ENCODE peak calls at places on chromosomes 7 and 10, in ten cellular contexts. One of them, this sample, is unnamed.
A peak's percentile ranks its signal among the peaks of the same experiment; 100 is the strongest.

GRCh38 chr10:69124558-69125121 is 662 bp downstream of the VPS26A start:
- DNase-seq in stromal cell of bone marrow: peak; percentile 28
- DNase-seq in mucosa of gallbladder: peak; percentile 46
- DNase-seq in suprapubic skin: no peak
- DNase-seq in activated naive CD8-positive, alpha-beta T cell treated with anti-CD3 and anti-CD28 coated beads, Interleukin-2, amount 50 U/mL, for 24 hours: peak; percentile 45
- DNase-seq in SK-MEL-5: peak; percentile 44
- DNase-seq in fibroblast of the conjunctiva: peak; percentile 23
- DNase-seq in hypothalamus: peak; percentile 8
- DNase-seq in lower lobe of right lung: peak; percentile 62
- DNase-seq in activated T-cell treated with anti-CD3 and anti-CD28 coated beads for 1 hour: peak; percentile 22
- DNase-seq in this sample: peak; percentile 73

GRCh38 chr7:139995034-139995915 is 67.5 kb downstream of the PARP12 start:
- DNase-seq in stromal cell of bone marrow: peak; percentile 40
- DNase-seq in mucosa of gallbladder: peak; percentile 71
- DNase-seq in suprapubic skin: no peak
- DNase-seq in activated naive CD8-positive, alpha-beta T cell treated with anti-CD3 and anti-CD28 coated beads, Interleukin-2, amount 50 U/mL, for 24 hours: no peak
- DNase-seq in SK-MEL-5: no peak
- DNase-seq in fibroblast of the conjunctiva: peak; percentile 59
- DNase-seq in hypothalamus: peak; percentile 48
- DNase-seq in lower lobe of right lung: no peak
- DNase-seq in activated T-cell treated with anti-CD3 and anti-CD28 coated beads for 1 hour: no peak
- DNase-seq in this sample: no peak

GRCh38 chr7:157004050-157004838 is 6.2 kb downstream of the MNX1 start:
- DNase-seq in stromal cell of bone marrow: peak; percentile 7
- DNase-seq in mucosa of gallbladder: no peak
- DNase-seq in suprapubic skin: peak; percentile 74
- DNase-seq in activated naive CD8-positive, alpha-beta T cell treated with anti-CD3 and anti-CD28 coated beads, Interleukin-2, amount 50 U/mL, for 24 hours: no peak
- DNase-seq in SK-MEL-5: no peak
- DNase-seq in fibroblast of the conjunctiva: no peak
- DNase-seq in hypothalamus: no peak
- DNase-seq in lower lobe of right lung: no peak
- DNase-seq in activated T-cell treated with anti-CD3 and anti-CD28 coated beads for 1 hour: no peak
- DNase-seq in this sample: no peak

GRCh38 chr10:30007406-30007805 is 52.0 kb downstream of the JCAD start:
- DNase-seq in stromal cell of bone marrow: no peak
- DNase-seq in mucosa of gallbladder: no peak
- DNase-seq in suprapubic skin: no peak
- DNase-seq in activated naive CD8-positive, alpha-beta T cell treated with anti-CD3 and anti-CD28 coated beads, Interleukin-2, amount 50 U/mL, for 24 hours: no peak
- DNase-seq in SK-MEL-5: no peak
- DNase-seq in fibroblast of the conjunctiva: no peak
- DNase-seq in hypothalamus: no peak
- DNase-seq in lower lobe of right lung: no peak
- DNase-seq in activated T-cell treated with anti-CD3 and anti-CD28 coated beads for 1 hour: no peak
- DNase-seq in this sample: no peak

GRCh38 chr10:101694674-101695403 is at the start of gene FBXW4:
- DNase-seq in stromal cell of bone marrow: no peak
- DNase-seq in mucosa of gallbladder: peak; percentile 32
- DNase-seq in suprapubic skin: peak; percentile 84
- DNase-seq in activated naive CD8-positive, alpha-beta T cell treated with anti-CD3 and anti-CD28 coated beads, Interleukin-2, amount 50 U/mL, for 24 hours: peak; percentile 74
- DNase-seq in SK-MEL-5: peak; percentile 12
- DNase-seq in fibroblast of the conjunctiva: no peak
- DNase-seq in hypothalamus: no peak
- DNase-seq in lower lobe of right lung: peak; percentile 77
- DNase-seq in activated T-cell treated with anti-CD3 and anti-CD28 coated beads for 1 hour: peak; percentile 60
- DNase-seq in this sample: peak; percentile 33

GRCh38 chr7:30146127-30146612 is 11.4 kb downstream of the MTURN start:
- DNase-seq in stromal cell of bone marrow: no peak
- DNase-seq in mucosa of gallbladder: no peak
- DNase-seq in suprapubic skin: no peak
- DNase-seq in activated naive CD8-positive, alpha-beta T cell treated with anti-CD3 and anti-CD28 coated beads, Interleukin-2, amount 50 U/mL, for 24 hours: no peak
- DNase-seq in SK-MEL-5: peak; percentile 66
- DNase-seq in fibroblast of the conjunctiva: no peak
- DNase-seq in hypothalamus: no peak
- DNase-seq in lower lobe of right lung: no peak
- DNase-seq in activated T-cell treated with anti-CD3 and anti-CD28 coated beads for 1 hour: no peak
- DNase-seq in this sample: no peak

GRCh38 chr10:31157125-31157983 is 125.7 kb upstream of the ZNF438 start:
- DNase-seq in stromal cell of bone marrow: peak; percentile 28
- DNase-seq in mucosa of gallbladder: peak; percentile 25
- DNase-seq in suprapubic skin: no peak
- DNase-seq in activated naive CD8-positive, alpha-beta T cell treated with anti-CD3 and anti-CD28 coated beads, Interleukin-2, amount 50 U/mL, for 24 hours: no peak
- DNase-seq in SK-MEL-5: no peak
- DNase-seq in fibroblast of the conjunctiva: peak; percentile 57
- DNase-seq in hypothalamus: peak; percentile 22
- DNase-seq in lower lobe of right lung: no peak
- DNase-seq in activated T-cell treated with anti-CD3 and anti-CD28 coated beads for 1 hour: no peak
- DNase-seq in this sample: no peak

GRCh38 chr7:137209151-137209822 is 134.2 kb downstream of the PTN start:
- DNase-seq in stromal cell of bone marrow: peak; percentile 36
- DNase-seq in mucosa of gallbladder: no peak
- DNase-seq in suprapubic skin: no peak
- DNase-seq in activated naive CD8-positive, alpha-beta T cell treated with anti-CD3 and anti-CD28 coated beads, Interleukin-2, amount 50 U/mL, for 24 hours: no peak
- DNase-seq in SK-MEL-5: peak; percentile 21
- DNase-seq in fibroblast of the conjunctiva: no peak
- DNase-seq in hypothalamus: no peak
- DNase-seq in lower lobe of right lung: no peak
- DNase-seq in activated T-cell treated with anti-CD3 and anti-CD28 coated beads for 1 hour: no peak
- DNase-seq in this sample: no peak

GRCh38 chr7:28407643-28408042 is 4.7 kb upstream of the CREB5 start:
- DNase-seq in stromal cell of bone marrow: peak; percentile 79
- DNase-seq in mucosa of gallbladder: no peak
- DNase-seq in suprapubic skin: no peak
- DNase-seq in activated naive CD8-positive, alpha-beta T cell treated with anti-CD3 and anti-CD28 coated beads, Interleukin-2, amount 50 U/mL, for 24 hours: no peak
- DNase-seq in SK-MEL-5: no peak
- DNase-seq in fibroblast of the conjunctiva: no peak
- DNase-seq in hypothalamus: no peak
- DNase-seq in lower lobe of right lung: no peak
- DNase-seq in activated T-cell treated with anti-CD3 and anti-CD28 coated beads for 1 hour: no peak
- DNase-seq in this sample: peak; percentile 83

GRCh38 chr7:69568266-69568665 is 30.0 kb upstream of the AUTS2 start:
- DNase-seq in stromal cell of bone marrow: no peak
- DNase-seq in mucosa of gallbladder: no peak
- DNase-seq in suprapubic skin: no peak
- DNase-seq in activated naive CD8-positive, alpha-beta T cell treated with anti-CD3 and anti-CD28 coated beads, Interleukin-2, amount 50 U/mL, for 24 hours: no peak
- DNase-seq in SK-MEL-5: no peak
- DNase-seq in fibroblast of the conjunctiva: no peak
- DNase-seq in hypothalamus: no peak
- DNase-seq in lower lobe of right lung: no peak
- DNase-seq in activated T-cell treated with anti-CD3 and anti-CD28 coated beads for 1 hour: no peak
- DNase-seq in this sample: no peak

GRCh38 chr10:3745582-3745981 is 39.4 kb downstream of the KLF6 start:
- DNase-seq in stromal cell of bone marrow: no peak
- DNase-seq in mucosa of gallbladder: no peak
- DNase-seq in suprapubic skin: no peak
- DNase-seq in activated naive CD8-positive, alpha-beta T cell treated with anti-CD3 and anti-CD28 coated beads, Interleukin-2, amount 50 U/mL, for 24 hours: no peak
- DNase-seq in SK-MEL-5: no peak
- DNase-seq in fibroblast of the conjunctiva: no peak
- DNase-seq in hypothalamus: no peak
- DNase-seq in lower lobe of right lung: no peak
- DNase-seq in activated T-cell treated with anti-CD3 and anti-CD28 coated beads for 1 hour: no peak
- DNase-seq in this sample: no peak

GRCh38 chr7:156612930-156613329 is 27.6 kb upstream of the RNF32 start:
- DNase-seq in stromal cell of bone marrow: no peak
- DNase-seq in mucosa of gallbladder: peak; percentile 45
- DNase-seq in suprapubic skin: no peak
- DNase-seq in activated naive CD8-positive, alpha-beta T cell treated with anti-CD3 and anti-CD28 coated beads, Interleukin-2, amount 50 U/mL, for 24 hours: peak; percentile 76
- DNase-seq in SK-MEL-5: no peak
- DNase-seq in fibroblast of the conjunctiva: no peak
- DNase-seq in hypothalamus: no peak
- DNase-seq in lower lobe of right lung: no peak
- DNase-seq in activated T-cell treated with anti-CD3 and anti-CD28 coated beads for 1 hour: peak; percentile 54
- DNase-seq in this sample: no peak

This sample was measured in mammary epithelial cell.